ENCODE peak calls at places on chromosomes 6 and 20, in eight cellular contexts. One of them, this sample, is unnamed.
A peak's percentile ranks its signal among the peaks of the same experiment; 100 is the strongest.

GRCh38 chr6:16849280-16850210 is 88.3 kb upstream of the ATXN1 start:
- DNase-seq in tibial artery: no peak
- DNase-seq in pancreas: no peak
- DNase-seq in adrenal gland: peak; percentile 36
- DNase-seq in endodermal cell: no peak
- DNase-seq in prostate gland: peak; percentile 53
- DNase-seq in uterus: no peak
- DNase-seq in Karpas-422: no peak
- DNase-seq in this sample: no peak

GRCh38 chr20:5197847-5198650 is 71.2 kb downstream of the CDS2 start:
- DNase-seq in tibial artery: no peak
- DNase-seq in pancreas: no peak
- DNase-seq in adrenal gland: no peak
- DNase-seq in endodermal cell: no peak
- DNase-seq in prostate gland: no peak
- DNase-seq in uterus: no peak
- DNase-seq in Karpas-422: no peak
- DNase-seq in this sample: no peak

GRCh38 chr6:116246089-116246488 is 7.8 kb downstream of the TSPYL4 start:
- DNase-seq in tibial artery: no peak
- DNase-seq in pancreas: no peak
- DNase-seq in adrenal gland: peak; percentile 27
- DNase-seq in endodermal cell: no peak
- DNase-seq in prostate gland: no peak
- DNase-seq in uterus: no peak
- DNase-seq in Karpas-422: no peak
- DNase-seq in this sample: no peak

GRCh38 chr20:23133560-23133998 is 47.5 kb upstream of the CD93 start:
- DNase-seq in tibial artery: no peak
- DNase-seq in pancreas: no peak
- DNase-seq in adrenal gland: no peak
- DNase-seq in endodermal cell: peak; percentile 65
- DNase-seq in prostate gland: no peak
- DNase-seq in uterus: no peak
- DNase-seq in Karpas-422: no peak
- DNase-seq in this sample: no peak

GRCh38 chr6:112227992-112228391 is 26.4 kb downstream of the LAMA4 start:
- DNase-seq in tibial artery: no peak
- DNase-seq in pancreas: no peak
- DNase-seq in adrenal gland: no peak
- DNase-seq in endodermal cell: no peak
- DNase-seq in prostate gland: no peak
- DNase-seq in uterus: no peak
- DNase-seq in Karpas-422: no peak
- DNase-seq in this sample: no peak

GRCh38 chr6:33885121-33886057 is 81.6 kb upstream of the MLN start:
- DNase-seq in tibial artery: no peak
- DNase-seq in pancreas: no peak
- DNase-seq in adrenal gland: no peak
- DNase-seq in endodermal cell: no peak
- DNase-seq in prostate gland: no peak
- DNase-seq in uterus: peak; percentile 28
- DNase-seq in Karpas-422: no peak
- DNase-seq in this sample: peak; percentile 37

GRCh38 chr20:47273591-47274235 is 82.8 kb downstream of the ZMYND8 start:
- DNase-seq in tibial artery: no peak
- DNase-seq in pancreas: no peak
- DNase-seq in adrenal gland: no peak
- DNase-seq in endodermal cell: no peak
- DNase-seq in prostate gland: no peak
- DNase-seq in uterus: no peak
- DNase-seq in Karpas-422: no peak
- DNase-seq in this sample: no peak

GRCh38 chr20:9112541-9113515 is 43.9 kb downstream of the PLCB4 start:
- DNase-seq in tibial artery: no peak
- DNase-seq in pancreas: no peak
- DNase-seq in adrenal gland: peak; percentile 15
- DNase-seq in endodermal cell: no peak
- DNase-seq in prostate gland: peak; percentile 17
- DNase-seq in uterus: no peak
- DNase-seq in Karpas-422: no peak
- DNase-seq in this sample: peak; percentile 53

GRCh38 chr20:39110819-39111136 is 148.6 kb downstream of the DHX35 start:
- DNase-seq in tibial artery: no peak
- DNase-seq in pancreas: no peak
- DNase-seq in adrenal gland: no peak
- DNase-seq in endodermal cell: no peak
- DNase-seq in prostate gland: no peak
- DNase-seq in uterus: no peak
- DNase-seq in Karpas-422: no peak
- DNase-seq in this sample: no peak

GRCh38 chr20:36549942-36550796 is 8.8 kb downstream of the MYL9 start:
- DNase-seq in tibial artery: no peak
- DNase-seq in pancreas: peak; percentile 49
- DNase-seq in adrenal gland: no peak
- DNase-seq in endodermal cell: peak; percentile 45
- DNase-seq in prostate gland: no peak
- DNase-seq in uterus: peak; percentile 41
- DNase-seq in Karpas-422: no peak
- DNase-seq in this sample: no peak

GRCh38 chr6:38997128-38997761 is 51.3 kb upstream of the GLP1R start:
- DNase-seq in tibial artery: no peak
- DNase-seq in pancreas: no peak
- DNase-seq in adrenal gland: no peak
- DNase-seq in endodermal cell: peak; percentile 91
- DNase-seq in prostate gland: no peak
- DNase-seq in uterus: no peak
- DNase-seq in Karpas-422: peak; percentile 84
- DNase-seq in this sample: no peak

GRCh38 chr20:9306521-9306920 is 207.9 kb upstream of the LAMP5 start:
- DNase-seq in tibial artery: no peak
- DNase-seq in pancreas: no peak
- DNase-seq in adrenal gland: no peak
- DNase-seq in endodermal cell: no peak
- DNase-seq in prostate gland: peak; percentile 64
- DNase-seq in uterus: no peak
- DNase-seq in Karpas-422: no peak
- DNase-seq in this sample: no peak

GRCh38 chr20:836188-836587 is 2.7 kb downstream of the FAM110A start:
- DNase-seq in tibial artery: no peak
- DNase-seq in pancreas: no peak
- DNase-seq in adrenal gland: no peak
- DNase-seq in endodermal cell: no peak
- DNase-seq in prostate gland: no peak
- DNase-seq in uterus: no peak
- DNase-seq in Karpas-422: no peak
- DNase-seq in this sample: no peak

GRCh38 chr6:156988276-156989158 is 211.3 kb downstream of the ARID1B start:
- DNase-seq in tibial artery: no peak
- DNase-seq in pancreas: no peak
- DNase-seq in adrenal gland: no peak
- DNase-seq in endodermal cell: peak; percentile 70
- DNase-seq in prostate gland: no peak
- DNase-seq in uterus: no peak
- DNase-seq in Karpas-422: peak; percentile 86
- DNase-seq in this sample: no peak

GRCh38 chr6:100573169-100573568 is 108.4 kb upstream of the SIM1 start:
- DNase-seq in tibial artery: no peak
- DNase-seq in pancreas: no peak
- DNase-seq in adrenal gland: no peak
- DNase-seq in endodermal cell: no peak
- DNase-seq in prostate gland: no peak
- DNase-seq in uterus: no peak
- DNase-seq in Karpas-422: peak; percentile 50
- DNase-seq in this sample: peak; percentile 20

GRCh38 chr6:166417285-166417691 is 34.5 kb upstream of the MPC1 start:
- DNase-seq in tibial artery: no peak
- DNase-seq in pancreas: no peak
- DNase-seq in adrenal gland: no peak
- DNase-seq in endodermal cell: no peak
- DNase-seq in prostate gland: no peak
- DNase-seq in uterus: no peak
- DNase-seq in Karpas-422: no peak
- DNase-seq in this sample: no peak

GRCh38 chr6:37306026-37306425 is 47.8 kb upstream of the RNF8 start:
- DNase-seq in tibial artery: no peak
- DNase-seq in pancreas: no peak
- DNase-seq in adrenal gland: no peak
- DNase-seq in endodermal cell: no peak
- DNase-seq in prostate gland: no peak
- DNase-seq in uterus: no peak
- DNase-seq in Karpas-422: no peak
- DNase-seq in this sample: no peak

GRCh38 chr6:27078734-27079357 is 168.7 kb upstream of the PRSS16 start:
- DNase-seq in tibial artery: no peak
- DNase-seq in pancreas: no peak
- DNase-seq in adrenal gland: peak; percentile 47
- DNase-seq in endodermal cell: peak; percentile 87
- DNase-seq in prostate gland: peak; percentile 45
- DNase-seq in uterus: no peak
- DNase-seq in Karpas-422: peak; percentile 78
- DNase-seq in this sample: no peak

GRCh38 chr20:6265204-6265904 is 142.5 kb upstream of the FERMT1 start:
- DNase-seq in tibial artery: no peak
- DNase-seq in pancreas: no peak
- DNase-seq in adrenal gland: peak; percentile 30
- DNase-seq in endodermal cell: no peak
- DNase-seq in prostate gland: no peak
- DNase-seq in uterus: no peak
- DNase-seq in Karpas-422: peak; percentile 55
- DNase-seq in this sample: no peak

GRCh38 chr20:14963262-14963663 is 625.9 kb upstream of the FLRT3 start:
- DNase-seq in tibial artery: no peak
- DNase-seq in pancreas: no peak
- DNase-seq in adrenal gland: no peak
- DNase-seq in endodermal cell: peak; percentile 61
- DNase-seq in prostate gland: peak; percentile 31
- DNase-seq in uterus: no peak
- DNase-seq in Karpas-422: no peak
- DNase-seq in this sample: no peak

DNA sequence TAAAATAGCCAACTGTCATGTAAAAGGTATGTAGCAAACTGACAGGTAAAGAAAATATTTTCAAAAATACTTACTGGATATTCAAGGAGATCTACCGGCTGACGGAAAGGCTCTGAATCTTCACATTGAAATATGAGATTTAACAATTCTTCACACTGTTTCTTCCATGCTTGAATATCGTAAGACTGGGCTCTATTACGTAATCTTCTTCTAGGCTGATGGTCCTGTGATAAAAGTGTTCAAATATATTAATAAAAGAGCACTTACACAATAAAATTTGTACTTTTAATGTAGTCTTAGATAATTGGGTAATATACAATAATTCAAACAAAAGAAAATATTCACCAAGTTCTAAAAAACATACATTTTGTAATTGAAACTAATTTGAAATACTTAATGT is 87.4 kb downstream of the IRAK1BP1 start:
- DNase-seq in tibial artery: no peak
- DNase-seq in pancreas: no peak
- DNase-seq in adrenal gland: no peak
- DNase-seq in endodermal cell: no peak
- DNase-seq in prostate gland: no peak
- DNase-seq in uterus: no peak
- DNase-seq in Karpas-422: no peak
- DNase-seq in this sample: no peak
- H3K36me3 ChIP-seq in tibial artery: peaks cover 79% of the 10 kb centered on the region
- H3K36me3 ChIP-seq in pancreas: peaks cover 70% of the 10 kb centered on the region
- H3K36me3 ChIP-seq in adrenal gland: peaks cover 33% of the 10 kb centered on the region
- H3K36me3 ChIP-seq in endodermal cell: peaks cover 86% of the 10 kb centered on the region
- H3K36me3 ChIP-seq in prostate gland: no peaks in the 10 kb centered on the region
- H3K36me3 ChIP-seq in uterus: no peaks in the 10 kb centered on the region
- H3K36me3 ChIP-seq in Karpas-422: peaks cover 92% of the 10 kb centered on the region
- H3K36me3 ChIP-seq in this sample: peaks cover 64% of the 10 kb centered on the region

DNA sequence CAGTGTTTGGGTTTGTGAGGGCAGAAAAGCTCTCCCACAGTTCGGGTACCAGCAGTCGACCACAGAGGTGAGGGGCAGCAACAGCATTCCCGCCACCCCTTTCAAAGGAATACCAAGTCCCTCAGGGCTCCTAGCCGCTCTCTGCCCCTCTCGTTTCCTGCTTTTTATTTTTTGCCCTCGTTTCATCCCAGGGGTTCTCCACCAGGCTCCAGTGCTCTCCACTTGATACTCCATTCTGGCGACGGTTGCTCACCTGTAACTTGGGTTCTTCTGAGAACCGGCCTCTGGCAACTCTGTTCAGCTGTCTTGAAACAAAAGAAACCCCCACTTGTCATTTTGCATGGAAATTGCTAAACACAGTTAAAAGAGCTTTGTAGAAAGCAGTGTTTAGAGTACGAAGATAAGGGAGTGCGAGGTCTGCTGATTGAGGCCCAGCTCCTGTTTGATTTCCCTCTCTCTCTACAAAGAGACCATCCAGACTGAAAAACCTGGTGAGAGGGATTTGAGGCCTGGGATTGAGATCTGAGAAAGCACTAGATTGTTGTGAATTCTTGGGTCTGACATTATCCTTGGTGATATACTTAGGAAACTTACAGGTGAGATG is 28.7 kb downstream of the IGF2R start:
- DNase-seq in tibial artery: no peak
- DNase-seq in pancreas: no peak
- DNase-seq in adrenal gland: no peak
- DNase-seq in endodermal cell: peak; percentile 43
- DNase-seq in prostate gland: no peak
- DNase-seq in uterus: no peak
- DNase-seq in Karpas-422: no peak
- DNase-seq in this sample: no peak
- H3K9me3 ChIP-seq in tibial artery: no peaks in the 10 kb centered on the region
- H3K9me3 ChIP-seq in pancreas: no peaks in the 10 kb centered on the region
- H3K9me3 ChIP-seq in adrenal gland: no peaks in the 10 kb centered on the region
- H3K9me3 ChIP-seq in endodermal cell: no peaks in the 10 kb centered on the region
- H3K9me3 ChIP-seq in prostate gland: no peaks in the 10 kb centered on the region
- H3K9me3 ChIP-seq in uterus: no peaks in the 10 kb centered on the region
- H3K9me3 ChIP-seq in Karpas-422: peaks cover 5% of the 10 kb centered on the region
- H3K9me3 ChIP-seq in this sample: no peaks in the 10 kb centered on the region

DNA sequence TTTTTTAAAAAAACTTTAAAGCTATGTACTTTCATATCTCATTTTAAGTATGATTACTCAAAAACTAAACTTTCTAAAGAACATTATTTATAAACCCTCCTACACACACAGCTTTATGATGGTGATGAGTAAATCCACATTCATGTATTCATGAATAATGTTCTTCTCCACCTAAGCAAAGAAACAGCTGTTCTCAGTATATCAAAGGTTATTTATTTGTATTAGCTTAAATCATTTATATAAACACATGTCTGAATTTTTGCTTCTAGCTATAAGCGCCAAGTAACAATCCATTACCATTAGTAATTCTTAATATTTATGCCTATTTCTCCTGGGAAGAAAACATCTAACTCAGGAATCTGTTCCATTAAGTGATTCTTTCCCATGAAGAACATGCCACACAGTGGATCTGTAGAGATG is 63.3 kb downstream of the SMLR1 start:
- DNase-seq in tibial artery: no peak
- DNase-seq in pancreas: no peak
- DNase-seq in adrenal gland: no peak
- DNase-seq in endodermal cell: no peak
- DNase-seq in prostate gland: no peak
- DNase-seq in uterus: no peak
- DNase-seq in Karpas-422: no peak
- DNase-seq in this sample: peak; percentile 36
- H3K36me3 ChIP-seq in tibial artery: peaks cover 20% of the 10 kb centered on the region
- H3K36me3 ChIP-seq in pancreas: no peaks in the 10 kb centered on the region
- H3K36me3 ChIP-seq in adrenal gland: peaks cover 13% of the 10 kb centered on the region
- H3K36me3 ChIP-seq in endodermal cell: peaks cover 40% of the 10 kb centered on the region
- H3K36me3 ChIP-seq in prostate gland: no peaks in the 10 kb centered on the region
- H3K36me3 ChIP-seq in uterus: no peaks in the 10 kb centered on the region
- H3K36me3 ChIP-seq in Karpas-422: no peaks in the 10 kb centered on the region
- H3K36me3 ChIP-seq in this sample: peaks cover 51% of the 10 kb centered on the region

GRCh38 chr6:28188111-28188979 is 36.7 kb upstream of the ZSCAN9 start:
- DNase-seq in tibial artery: no peak
- DNase-seq in pancreas: no peak
- DNase-seq in adrenal gland: no peak
- DNase-seq in endodermal cell: no peak
- DNase-seq in prostate gland: no peak
- DNase-seq in uterus: no peak
- DNase-seq in Karpas-422: no peak
- DNase-seq in this sample: no peak
- H3K9me3 ChIP-seq in tibial artery: peaks cover 51% of the 10 kb centered on the region
- H3K9me3 ChIP-seq in pancreas: no peaks in the 10 kb centered on the region
- H3K9me3 ChIP-seq in adrenal gland: no peaks in the 10 kb centered on the region
- H3K9me3 ChIP-seq in endodermal cell: peaks cover 41% of the 10 kb centered on the region
- H3K9me3 ChIP-seq in prostate gland: no peaks in the 10 kb centered on the region
- H3K9me3 ChIP-seq in uterus: no peaks in the 10 kb centered on the region
- H3K9me3 ChIP-seq in Karpas-422: peaks cover 35% of the 10 kb centered on the region
- H3K9me3 ChIP-seq in this sample: peaks cover 23% of the 10 kb centered on the region

This sample was measured in SJSA1.